ENCODE peak calls at places on chromosomes 11 and 22, in ten cellular contexts. E is effector CD4-positive, alpha-beta T cell; L is upper lobe of right lung; J is NCI-H146; G is NCI-H1417; T is left lung; B is HEK293T; M is WTC11; Y is EL; F is CD14-positive monocyte. K is an unnamed sample.

GRCh38 chr22:25563757-25564319 is 637 bp upstream of the GRK3 start:
- DNase-seq in G (peak; percentile 23), E (no peak), M (no peak), L (no peak), Y (no peak), B (no peak), J (peak; percentile 11), F (peak; percentile 84), T (peak; percentile 64), K (no peak)

GRCh38 chr11:65320386-65321075 is 5.9 kb downstream of the CDC42EP2 start:
- DNase-seq in L (no peak), J (no peak), T (no peak), M (no peak), E (no peak), Y (no peak), G (no peak), B (no peak), F (no peak), K (no peak)

GRCh38 chr22:48334971-48335370 is 1492.7 kb downstream of the BRD1 start:
- DNase-seq in E (no peak), L (no peak), T (no peak), G (no peak), B (no peak), M (no peak), J (no peak), F (no peak), Y (no peak), K (no peak)

GRCh38 chr11:60647087-60647486 is 52.3 kb upstream of the MS4A8 start:
- DNase-seq in F (no peak), L (no peak), M (no peak), J (no peak), B (no peak), E (no peak), Y (no peak), G (no peak), T (no peak), K (no peak)

GRCh38 chr11:57464343-57465181 is 4.2 kb downstream of the RTN4RL2 start:
- DNase-seq in G (no peak), L (no peak), M (peak; percentile 24), Y (no peak), F (no peak), E (no peak), J (no peak), T (no peak), B (no peak), K (no peak)

GRCh38 chr11:95912902-95913560 is 10.9 kb downstream of the MTMR2 start:
- DNase-seq in M (no peak), F (no peak), G (no peak), J (no peak), T (no peak), B (no peak), E (no peak), L (no peak), Y (peak; percentile 60), K (no peak)

GRCh38 chr11:119093951-119094815 is 7.5 kb downstream of the DPAGT1 start:
- DNase-seq in B (no peak), J (peak; percentile 66), G (peak; percentile 64), Y (peak; percentile 40), T (no peak), L (peak; percentile 77), M (peak; percentile 28), F (no peak), E (peak; percentile 29), K (no peak)

GRCh38 chr11:116874251-116874650 is 36.8 kb upstream of the APOA1 start:
- DNase-seq in T (no peak), Y (peak; percentile 47), F (no peak), E (no peak), L (no peak), J (no peak), G (no peak), M (no peak), B (no peak), K (no peak)

GRCh38 chr11:30535818-30536217 is 50.3 kb downstream of the MPPED2 start:
- DNase-seq in J (no peak), E (no peak), F (no peak), B (no peak), T (no peak), L (no peak), Y (no peak), G (no peak), M (no peak), K (no peak)

GRCh38 chr11:69010964-69011623 is 2.0 kb downstream of the MRGPRF start:
- DNase-seq in G (peak; percentile 33), F (no peak), L (peak; percentile 81), T (peak; percentile 74), E (no peak), J (peak; percentile 59), M (peak; percentile 85), B (no peak), Y (peak; percentile 91), K (peak; percentile 70)

GRCh38 chr11:83159901-83160865 is 3.3 kb downstream of the PCF11 start:
- DNase-seq in G (no peak), J (no peak), M (no peak), L (no peak), E (no peak), F (no peak), B (no peak), T (no peak), Y (peak; percentile 59), K (no peak)

GRCh38 chr22:39926175-39927152 is 25.6 kb downstream of the GRAP2 start:
- DNase-seq in E (no peak), G (no peak), T (no peak), B (no peak), M (no peak), F (no peak), J (no peak), L (no peak), Y (no peak), K (no peak)

GRCh38 chr11:697028-697491 is 1.4 kb downstream of the TMEM80 start:
- DNase-seq in L (no peak), E (no peak), G (no peak), Y (peak; percentile 84), J (no peak), F (no peak), M (no peak), B (no peak), T (no peak), K (no peak)

K was measured in GM12891.